ENCODE peak calls at places on chromosomes 7 and 10, in six cellular contexts. L, T, W, U, N and F are unnamed samples.

GRCh38 chr7:134724606-134725005 is 54.8 kb upstream of the CALD1 start:
- DNase-seq in L (peak; percentile 75), T (peak; percentile 70), W (no peak), U (no peak), N (no peak), F (no peak)

GRCh38 chr10:344582-345200 is 209.4 kb downstream of the ZMYND11 start:
- DNase-seq in L (no peak), T (no peak), W (no peak), U (no peak), N (no peak), F (no peak)

GRCh38 chr10:87803328-87803727 is 14.7 kb downstream of the ATAD1 start:
- DNase-seq in L (no peak), T (no peak), W (no peak), U (no peak), N (no peak), F (no peak)

GRCh38 chr10:90424730-90425129 is 433.1 kb downstream of the HTR7 start:
- DNase-seq in L (peak; percentile 62), T (no peak), W (no peak), U (no peak), N (no peak), F (no peak)

GRCh38 chr10:6170638-6171037 is 32.1 kb upstream of the PFKFB3 start:
- DNase-seq in L (no peak), T (no peak), W (peak; percentile 48), U (no peak), N (no peak), F (no peak)

GRCh38 chr7:120735791-120736190 is 122.2 kb downstream of the TSPAN12 start:
- DNase-seq in L (peak; percentile 85), T (no peak), W (no peak), U (no peak), N (no peak), F (no peak)

GRCh38 chr10:128420623-128421022 is 294.4 kb upstream of the MKI67 start:
- DNase-seq in L (no peak), T (no peak), W (no peak), U (no peak), N (no peak), F (no peak)

GRCh38 chr7:55486991-55487390 is 85.3 kb downstream of the VOPP1 start:
- DNase-seq in L (no peak), T (no peak), W (no peak), U (no peak), N (peak; percentile 58), F (no peak)

GRCh38 chr7:12524794-12525386 is 45.6 kb upstream of the SCIN start:
- DNase-seq in L (peak; percentile 83), T (peak; percentile 64), W (no peak), U (peak; percentile 62), N (peak; percentile 33), F (no peak)

GRCh38 chr10:86066696-86067095 is 299.9 kb downstream of the GRID1 start:
- DNase-seq in L (no peak), T (no peak), W (no peak), U (no peak), N (no peak), F (no peak)

GRCh38 chr7:144671429-144671828 is 164.4 kb downstream of the TPK1 start:
- DNase-seq in L (no peak), T (no peak), W (no peak), U (no peak), N (no peak), F (no peak)

GRCh38 chr10:96765406-96766240 is 45.3 kb upstream of the PIK3AP1 start:
- DNase-seq in L (peak; percentile 70), T (peak; percentile 77), W (peak; percentile 57), U (no peak), N (peak; percentile 37), F (peak; percentile 18)

GRCh38 chr10:128062837-128063563 is 63.2 kb downstream of the MKI67 start:
- DNase-seq in L (peak; percentile 11), T (no peak), W (peak; percentile 61), U (no peak), N (no peak), F (no peak)

GRCh38 chr10:27153855-27154198 is 357 bp downstream of the YME1L1 start:
- DNase-seq in L (peak; percentile 29), T (peak; percentile 69), W (no peak), U (no peak), N (no peak), F (no peak)

GRCh38 chr7:107687656-107688055 is 27.0 kb downstream of the SLC26A4 start:
- DNase-seq in L (no peak), T (peak; percentile 58), W (no peak), U (no peak), N (peak; percentile 54), F (peak; percentile 10)

GRCh38 chr10:124745678-124746077 is 1.5 kb upstream of the FAM53B start:
- DNase-seq in L (peak; percentile 79), T (peak; percentile 66), W (no peak), U (no peak), N (peak; percentile 54), F (no peak)

GRCh38 chr7:25722856-25723255 is 429.1 kb upstream of the NFE2L3 start:
- DNase-seq in L (no peak), T (no peak), W (no peak), U (no peak), N (no peak), F (no peak)

GRCh38 chr10:118531105-118531851 is 64.2 kb downstream of the PRLHR start:
- DNase-seq in L (no peak), T (peak; percentile 64), W (peak; percentile 62), U (no peak), N (peak; percentile 25), F (no peak)

GRCh38 chr10:101492205-101492604 is 95.9 kb downstream of the POLL start:
- DNase-seq in L (no peak), T (no peak), W (no peak), U (no peak), N (no peak), F (no peak)

GRCh38 chr10:79347226-79347893 is at the start of gene PPIF:
- DNase-seq in L (peak; percentile 96), T (peak; percentile 97), W (peak; percentile 98), U (peak; percentile 3), N (peak; percentile 88), F (no peak)

GRCh38 chr10:74932648-74933047 is 106.2 kb downstream of the KAT6B start:
- DNase-seq in L (no peak), T (no peak), W (peak; percentile 80), U (no peak), N (no peak), F (no peak)

GRCh38 chr10:100808851-100809250 is 63.5 kb downstream of the PAX2 start:
- DNase-seq in L (no peak), T (no peak), W (no peak), U (no peak), N (no peak), F (no peak)

GRCh38 chr10:63376560-63377304 is 89.0 kb downstream of the JMJD1C start:
- DNase-seq in L (peak; percentile 80), T (peak; percentile 91), W (no peak), U (no peak), N (peak; percentile 87), F (no peak)

GRCh38 chr7:81886211-81886764 is 116.4 kb upstream of the HGF start:
- DNase-seq in L (no peak), T (no peak), W (no peak), U (no peak), N (no peak), F (no peak)

GRCh38 chr10:27252267-27253000 is 11.8 kb upstream of the ACBD5 start:
- DNase-seq in L (peak; percentile 72), T (peak; percentile 70), W (peak; percentile 78), U (no peak), N (peak; percentile 32), F (no peak)

GRCh38 chr10:105150486-105150885 is 509.4 kb downstream of the SORCS3 start:
- DNase-seq in L (no peak), T (no peak), W (no peak), U (no peak), N (no peak), F (no peak)

GRCh38 chr10:96292971-96293909 is 11.0 kb upstream of the DNTT start:
- DNase-seq in L (peak; percentile 72), T (peak; percentile 64), W (no peak), U (no peak), N (peak; percentile 26), F (no peak)

GRCh38 chr10:16674147-16674703 is 143.0 kb downstream of the RSU1 start:
- DNase-seq in L (no peak), T (no peak), W (no peak), U (no peak), N (no peak), F (no peak)

DNA sequence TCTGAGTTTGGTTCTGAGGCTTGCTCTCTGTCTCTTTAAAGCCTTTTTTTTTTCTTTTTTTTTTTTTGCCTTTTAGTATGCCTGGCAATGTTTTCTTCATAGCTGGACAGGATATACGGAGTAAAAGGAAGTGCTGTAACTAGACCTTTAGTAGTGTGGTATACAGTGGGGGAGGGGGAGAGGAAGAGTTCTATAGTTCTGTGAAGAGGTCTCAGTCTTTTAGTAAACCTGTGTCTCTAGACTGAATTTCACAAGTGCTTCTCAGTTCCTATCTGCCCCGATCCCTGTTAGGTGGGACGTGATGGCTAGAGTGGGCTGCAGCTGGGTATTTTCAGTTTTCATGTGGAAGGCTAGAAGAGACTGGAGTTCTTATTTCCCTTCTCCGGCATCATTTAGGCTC is 3.1 kb upstream of the ABCC2 start:
- DNase-seq in L (peak; percentile 92), T (peak; percentile 76), W (no peak), U (no peak), N (peak; percentile 69), F (no peak)
- H3K4me3 ChIP-seq in L (peak overlapping the region; percentile 25), T (peak overlapping the region; percentile 70), W (no peak overlapping the region), U (peak overlapping the region; percentile 26), N (peak overlapping the region; percentile 10), F (no peak overlapping the region)

GRCh38 chr10:110077436-110078120 is 69.8 kb downstream of the ADD3 start:
- DNase-seq in L (peak; percentile 48), T (peak; percentile 81), W (no peak), U (no peak), N (no peak), F (no peak)
- H3K4me3 ChIP-seq in L (no peak overlapping the region), T (peak overlapping the region; percentile 57), W (no peak overlapping the region), U (peak overlapping the region; percentile 52), N (no peak overlapping the region), F (no peak overlapping the region)

DNA sequence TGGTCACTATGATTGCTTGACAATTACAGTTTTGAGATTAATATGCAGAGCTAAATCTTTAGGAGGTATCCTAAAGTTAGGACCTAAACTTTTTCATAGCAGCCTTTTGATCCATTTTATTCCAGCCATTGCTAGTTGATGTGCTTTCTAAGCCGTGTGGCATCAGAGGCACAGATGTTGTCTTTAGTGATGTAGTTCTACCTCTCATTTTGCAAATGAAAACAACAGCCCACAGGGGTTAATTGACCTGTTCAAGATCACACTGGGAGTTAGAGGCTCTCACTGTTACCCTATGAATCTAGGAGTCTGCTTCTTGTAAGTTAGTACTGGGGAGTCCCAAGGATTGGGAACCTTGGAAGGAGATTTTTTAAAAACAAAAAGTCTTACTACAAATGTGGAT is 10.6 kb downstream of the AUTS2 start:
- DNase-seq in L (no peak), T (no peak), W (no peak), U (no peak), N (no peak), F (no peak)
- H3K4me3 ChIP-seq in L (no peak overlapping the region), T (no peak overlapping the region), W (no peak overlapping the region), U (no peak overlapping the region), N (no peak overlapping the region), F (no peak overlapping the region)

GRCh38 chr7:155184923-155185322 is 112.8 kb upstream of the INSIG1 start:
- DNase-seq in L (no peak), T (peak; percentile 17), W (no peak), U (no peak), N (no peak), F (no peak)
- H3K4me3 ChIP-seq in L (no peak overlapping the region), T (no peak overlapping the region), W (no peak overlapping the region), U (no peak overlapping the region), N (no peak overlapping the region), F (no peak overlapping the region)